ENCODE peak calls at places on chromosomes 5 and 9, in five cellular contexts. X, A, P, M and E are unnamed samples.
A peak's percentile ranks its signal among the peaks of the same experiment; 100 is the strongest.

GRCh38 chr9:90038778-90039177 is 434.0 kb downstream of the GADD45G start:
- DNase-seq in X (no peak), A (no peak), P (peak; percentile 44), M (no peak), E (no peak)

GRCh38 chr5:135473956-135474670 is 22.0 kb upstream of the TIFAB start:
- DNase-seq in X (no peak), A (no peak), P (no peak), M (no peak), E (no peak)

GRCh38 chr9:134191455-134192209 is 27.3 kb upstream of the RNU6ATAC start:
- DNase-seq in X (no peak), A (no peak), P (peak; percentile 21), M (no peak), E (no peak)

GRCh38 chr9:75552941-75553340 is 337.5 kb upstream of the PCSK5 start:
- DNase-seq in X (no peak), A (peak; percentile 4), P (no peak), M (no peak), E (no peak)

GRCh38 chr5:169980418-169981053 is at the start of gene INSYN2B:
- DNase-seq in X (peak; percentile 21), A (peak; percentile 94), P (peak; percentile 96), M (peak; percentile 83), E (peak; percentile 73)

GRCh38 chr5:176743828-176744583 is 66.4 kb upstream of the UNC5A start:
- DNase-seq in X (no peak), A (no peak), P (peak; percentile 59), M (no peak), E (no peak)

GRCh38 chr5:156402387-156402921 is 75.5 kb downstream of the SGCD start:
- DNase-seq in X (no peak), A (no peak), P (peak; percentile 56), M (no peak), E (no peak)

GRCh38 chr5:893137-893506 is 438 bp downstream of the TRIP13 start:
- DNase-seq in X (no peak), A (no peak), P (no peak), M (no peak), E (no peak)

GRCh38 chr5:154985126-154985525 is 28.4 kb upstream of the KIF4B start:
- DNase-seq in X (no peak), A (no peak), P (no peak), M (no peak), E (no peak)

GRCh38 chr9:126027566-126027965 is 280.4 kb downstream of the PBX3 start:
- DNase-seq in X (no peak), A (no peak), P (no peak), M (no peak), E (no peak)

GRCh38 chr9:132146575-132146974 is 15.3 kb upstream of the NTNG2 start:
- DNase-seq in X (no peak), A (no peak), P (no peak), M (no peak), E (no peak)

GRCh38 chr9:123149067-123149466 is 115.6 kb downstream of the GPR21 start:
- DNase-seq in X (no peak), A (no peak), P (no peak), M (no peak), E (no peak)

GRCh38 chr9:109939698-109940342 is 159.8 kb downstream of the PALM2AKAP2 start:
- DNase-seq in X (no peak), A (no peak), P (no peak), M (no peak), E (no peak)

GRCh38 chr5:180915924-180916323 is 17.0 kb downstream of the BTNL8 start:
- DNase-seq in X (no peak), A (no peak), P (no peak), M (no peak), E (peak; percentile 4)

GRCh38 chr9:116372786-116373185 is 219.2 kb downstream of the PAPPA start:
- DNase-seq in X (no peak), A (no peak), P (no peak), M (no peak), E (no peak)

GRCh38 chr5:108516771-108517170 is 134.9 kb upstream of the FBXL17 start:
- DNase-seq in X (no peak), A (no peak), P (no peak), M (no peak), E (no peak)

GRCh38 chr5:134132372-134133212 is 18.1 kb downstream of the TCF7 start:
- DNase-seq in X (no peak), A (no peak), P (peak; percentile 76), M (no peak), E (no peak)

GRCh38 chr9:93252116-93252780 is 68.3 kb downstream of the WNK2 start:
- DNase-seq in X (no peak), A (no peak), P (no peak), M (no peak), E (no peak)

GRCh38 chr5:109328626-109329025 is 81.1 kb downstream of the PJA2 start:
- DNase-seq in X (no peak), A (no peak), P (no peak), M (no peak), E (no peak)

GRCh38 chr9:113566011-113566711 is 102.6 kb downstream of the RGS3 start:
- DNase-seq in X (no peak), A (no peak), P (peak; percentile 33), M (no peak), E (no peak)

GRCh38 chr5:73376618-73377170 is 71.9 kb downstream of the FOXD1 start:
- DNase-seq in X (no peak), A (peak; percentile 68), P (no peak), M (no peak), E (no peak)

GRCh38 chr9:82513242-82513750 is 524.7 kb downstream of the SPATA31D1 start:
- DNase-seq in X (no peak), A (peak; percentile 64), P (no peak), M (peak; percentile 44), E (no peak)

GRCh38 chr5:139659673-139660072 is 11.5 kb downstream of the CXXC5 start:
- DNase-seq in X (no peak), A (no peak), P (peak; percentile 79), M (no peak), E (no peak)

GRCh38 chr9:115651456-115651855 is 502.1 kb upstream of the PAPPA start:
- DNase-seq in X (no peak), A (no peak), P (no peak), M (no peak), E (no peak)

GRCh38 chr9:83220737-83221136 is 157.8 kb upstream of the RASEF start:
- DNase-seq in X (no peak), A (peak; percentile 90), P (no peak), M (peak; percentile 17), E (peak; percentile 91)